ENCODE peak calls at places on chromosomes 13 and 19, in four cellular contexts. One of them, this sample, is unnamed.

GRCh38 chr13:97574926-97575325 is 141.0 kb downstream of the RAP2A start:
- DNase-seq in germinal center: no peak
- DNase-seq in SHP77: peak; percentile 73
- DNase-seq in cerebellum: no peak
- DNase-seq in this sample: no peak

GRCh38 chr13:110376120-110376519 is 69.0 kb downstream of the COL4A2 start:
- DNase-seq in germinal center: no peak
- DNase-seq in SHP77: no peak
- DNase-seq in cerebellum: no peak
- DNase-seq in this sample: no peak

GRCh38 chr19:10892256-10892655 is 20.9 kb downstream of the CARM1 start:
- DNase-seq in germinal center: no peak
- DNase-seq in SHP77: no peak
- DNase-seq in cerebellum: no peak
- DNase-seq in this sample: no peak

GRCh38 chr19:46366620-46367277 is 19.9 kb downstream of the PPP5C start:
- DNase-seq in germinal center: no peak
- DNase-seq in SHP77: no peak
- DNase-seq in cerebellum: no peak
- DNase-seq in this sample: no peak

GRCh38 chr13:45206340-45206739 is 5.5 kb upstream of the KCTD4 start:
- DNase-seq in germinal center: no peak
- DNase-seq in SHP77: no peak
- DNase-seq in cerebellum: peak; percentile 7
- DNase-seq in this sample: peak; percentile 59

GRCh38 chr13:95784161-95784880 is 107.4 kb downstream of the DNAJC3 start:
- DNase-seq in germinal center: no peak
- DNase-seq in SHP77: no peak
- DNase-seq in cerebellum: no peak
- DNase-seq in this sample: peak; percentile 31

GRCh38 chr19:49338023-49338677 is 2.9 kb downstream of the CD37 start:
- DNase-seq in germinal center: no peak
- DNase-seq in SHP77: no peak
- DNase-seq in cerebellum: no peak
- DNase-seq in this sample: no peak

GRCh38 chr13:112705286-112705685 is 15.4 kb downstream of the ATP11A start:
- DNase-seq in germinal center: no peak
- DNase-seq in SHP77: no peak
- DNase-seq in cerebellum: no peak
- DNase-seq in this sample: no peak

GRCh38 chr13:29594310-29594709 is 1.2 kb downstream of the SLC7A1 start:
- DNase-seq in germinal center: peak; percentile 45
- DNase-seq in SHP77: peak; percentile 43
- DNase-seq in cerebellum: peak; percentile 31
- DNase-seq in this sample: peak; percentile 52

GRCh38 chr19:708154-709141 is at the start of gene PALM:
- DNase-seq in germinal center: no peak
- DNase-seq in SHP77: no peak
- DNase-seq in cerebellum: peak; percentile 72
- DNase-seq in this sample: no peak

GRCh38 chr13:109645831-109646230 is 140.6 kb downstream of the IRS2 start:
- DNase-seq in germinal center: no peak
- DNase-seq in SHP77: no peak
- DNase-seq in cerebellum: no peak
- DNase-seq in this sample: no peak

GRCh38 chr19:17234911-17235617 is 9.0 kb downstream of the OCEL1 start:
- DNase-seq in germinal center: peak; percentile 62
- DNase-seq in SHP77: peak; percentile 60
- DNase-seq in cerebellum: peak; percentile 64
- DNase-seq in this sample: no peak

GRCh38 chr13:26253787-26254582 is at the start of gene CDK8:
- DNase-seq in germinal center: peak; percentile 87
- DNase-seq in SHP77: peak; percentile 97
- DNase-seq in cerebellum: peak; percentile 88
- DNase-seq in this sample: peak; percentile 51

GRCh38 chr13:61414686-61415664 is 674 bp downstream of the PCDH20 start:
- DNase-seq in germinal center: no peak
- DNase-seq in SHP77: peak; percentile 82
- DNase-seq in cerebellum: no peak
- DNase-seq in this sample: no peak

GRCh38 chr13:99439850-99440604 is 61.2 kb upstream of the TM9SF2 start:
- DNase-seq in germinal center: no peak
- DNase-seq in SHP77: no peak
- DNase-seq in cerebellum: no peak
- DNase-seq in this sample: no peak

GRCh38 chr13:67351915-67352314 is 121.8 kb upstream of the PCDH9 start:
- DNase-seq in germinal center: no peak
- DNase-seq in SHP77: no peak
- DNase-seq in cerebellum: no peak
- DNase-seq in this sample: no peak

GRCh38 chr19:10587839-10588150 is 683 bp upstream of the AP1M2 start:
- DNase-seq in germinal center: no peak
- DNase-seq in SHP77: no peak
- DNase-seq in cerebellum: no peak
- DNase-seq in this sample: no peak

GRCh38 chr13:101917833-101918755 is 465.6 kb downstream of the ITGBL1 start:
- DNase-seq in germinal center: no peak
- DNase-seq in SHP77: peak; percentile 94
- DNase-seq in cerebellum: peak; percentile 42
- DNase-seq in this sample: no peak

GRCh38 chr13:111952814-111953213 is 114.1 kb upstream of the SOX1 start:
- DNase-seq in germinal center: no peak
- DNase-seq in SHP77: no peak
- DNase-seq in cerebellum: no peak
- DNase-seq in this sample: no peak

GRCh38 chr19:55581828-55582223 is 1.2 kb upstream of the ZNF579 start:
- DNase-seq in germinal center: no peak
- DNase-seq in SHP77: no peak
- DNase-seq in cerebellum: no peak
- DNase-seq in this sample: no peak

GRCh38 chr19:51727349-51727880 is 3.6 kb upstream of the HAS1 start:
- DNase-seq in germinal center: no peak
- DNase-seq in SHP77: no peak
- DNase-seq in cerebellum: no peak
- DNase-seq in this sample: peak; percentile 64